ENCODE peak calls at places on chromosomes 6 and 20, in ten cellular contexts. J is MCF 10A, S is body of pancreas, G is fibroblast of villous mesenchyme, X is HFFc6, V is neural crest cell, B is uterus, T is GM06990, Z is GM13976, A is lower lobe of right lung. I is an unnamed sample.

GRCh38 chr20:31722388-31723281 is at the start of gene BCL2L1:
- DNase-seq in J (peak; percentile 88), S (peak; percentile 90), G (peak; percentile 90), X (peak; percentile 82), V (peak; percentile 80), B (peak; percentile 81), T (peak; percentile 79), Z (peak; percentile 66), A (peak; percentile 92), I (peak; percentile 57)

GRCh38 chr6:73665686-73666319 is 12.0 kb upstream of the SLC17A5 start:
- DNase-seq in J (no peak), S (no peak), G (no peak), X (no peak), V (no peak), B (no peak), T (peak; percentile 28), Z (no peak), A (no peak), I (no peak)

GRCh38 chr6:163806761-163807499 is 392.4 kb downstream of the QKI start:
- DNase-seq in J (no peak), S (no peak), G (peak; percentile 5), X (no peak), V (no peak), B (no peak), T (no peak), Z (no peak), A (no peak), I (no peak)

GRCh38 chr20:63029358-63030121 is 22.8 kb upstream of the BHLHE23 start:
- DNase-seq in J (peak; percentile 7), S (no peak), G (no peak), X (no peak), V (no peak), B (no peak), T (no peak), Z (no peak), A (peak; percentile 39), I (no peak)

GRCh38 chr20:15196580-15197255 is 859.3 kb upstream of the FLRT3 start:
- DNase-seq in J (no peak), S (no peak), G (no peak), X (no peak), V (no peak), B (no peak), T (peak; percentile 15), Z (peak; percentile 6), A (no peak), I (no peak)

GRCh38 chr6:30357678-30358339 is 12.9 kb downstream of the RPP21 start:
- DNase-seq in J (peak; percentile 58), S (peak; percentile 64), G (peak; percentile 82), X (peak; percentile 51), V (peak; percentile 51), B (peak; percentile 61), T (peak; percentile 12), Z (peak; percentile 79), A (no peak), I (peak; percentile 26)

GRCh38 chr6:83062225-83062624 is 3.4 kb downstream of the UBE3D start:
- DNase-seq in J (no peak), S (no peak), G (no peak), X (peak; percentile 43), V (no peak), B (no peak), T (no peak), Z (no peak), A (no peak), I (no peak)

GRCh38 chr20:19313342-19314069 is 101.1 kb downstream of the SLC24A3 start:
- DNase-seq in J (no peak), S (no peak), G (no peak), X (no peak), V (no peak), B (no peak), T (no peak), Z (no peak), A (no peak), I (no peak)

GRCh38 chr6:130033999-130034814 is 15.8 kb downstream of the L3MBTL3 start:
- DNase-seq in J (peak; percentile 52), S (no peak), G (peak; percentile 94), X (peak; percentile 64), V (no peak), B (peak; percentile 41), T (no peak), Z (no peak), A (no peak), I (no peak)

GRCh38 chr6:130034815-130035146 is 16.4 kb downstream of the L3MBTL3 start:
- DNase-seq in J (no peak), S (no peak), G (no peak), X (no peak), V (no peak), B (no peak), T (no peak), Z (no peak), A (no peak), I (no peak)

GRCh38 chr6:130035211-130035610 is 16.8 kb downstream of the L3MBTL3 start:
- DNase-seq in J (no peak), S (no peak), G (peak; percentile 11), X (no peak), V (no peak), B (no peak), T (no peak), Z (no peak), A (no peak), I (no peak)

GRCh38 chr6:130041594-130041993 is 23.2 kb downstream of the L3MBTL3 start:
- DNase-seq in J (no peak), S (no peak), G (no peak), X (no peak), V (no peak), B (no peak), T (no peak), Z (no peak), A (no peak), I (no peak)

DNA sequence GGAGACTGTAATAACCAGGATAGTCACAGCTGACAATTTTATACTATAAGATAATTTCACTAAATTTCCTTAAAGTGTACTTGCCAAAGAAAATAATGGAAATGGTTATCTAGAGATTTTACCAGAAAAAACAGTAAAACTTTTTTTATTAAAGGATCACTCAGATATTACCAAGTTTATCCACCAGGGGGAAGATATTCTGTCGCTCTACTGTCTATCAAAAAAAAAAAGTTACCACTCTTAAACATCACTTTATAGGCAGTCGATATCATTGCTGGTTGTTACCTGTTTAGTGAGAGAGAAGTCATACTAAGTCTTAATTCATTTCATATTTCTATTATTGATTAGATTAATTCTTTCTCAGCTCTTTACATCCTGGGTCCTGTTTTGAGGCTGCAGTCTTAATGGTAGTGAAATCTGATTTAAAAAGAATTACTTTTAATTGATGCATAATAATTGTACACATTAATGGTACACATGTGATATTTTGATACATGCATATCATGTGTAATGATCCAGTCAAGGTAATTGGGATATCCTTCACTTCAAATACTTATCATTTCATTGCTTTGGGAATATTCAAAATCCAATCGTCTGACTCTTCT is 18.9 kb downstream of the L3MBTL3 start:
- DNase-seq in J (peak; percentile 28), S (no peak), G (no peak), X (no peak), V (no peak), B (no peak), T (no peak), Z (no peak), A (no peak), I (no peak)
- TF ChIP-seq CTCF in J (peak; percentile 47), S (peak; percentile 22), G (peak; percentile 58), X (peak; percentile 87), V (peak; percentile 70), B (peak; percentile 29), T (peak; percentile 45), Z (no peak), A (peak; percentile 45), I (peak; percentile 67)

DNA sequence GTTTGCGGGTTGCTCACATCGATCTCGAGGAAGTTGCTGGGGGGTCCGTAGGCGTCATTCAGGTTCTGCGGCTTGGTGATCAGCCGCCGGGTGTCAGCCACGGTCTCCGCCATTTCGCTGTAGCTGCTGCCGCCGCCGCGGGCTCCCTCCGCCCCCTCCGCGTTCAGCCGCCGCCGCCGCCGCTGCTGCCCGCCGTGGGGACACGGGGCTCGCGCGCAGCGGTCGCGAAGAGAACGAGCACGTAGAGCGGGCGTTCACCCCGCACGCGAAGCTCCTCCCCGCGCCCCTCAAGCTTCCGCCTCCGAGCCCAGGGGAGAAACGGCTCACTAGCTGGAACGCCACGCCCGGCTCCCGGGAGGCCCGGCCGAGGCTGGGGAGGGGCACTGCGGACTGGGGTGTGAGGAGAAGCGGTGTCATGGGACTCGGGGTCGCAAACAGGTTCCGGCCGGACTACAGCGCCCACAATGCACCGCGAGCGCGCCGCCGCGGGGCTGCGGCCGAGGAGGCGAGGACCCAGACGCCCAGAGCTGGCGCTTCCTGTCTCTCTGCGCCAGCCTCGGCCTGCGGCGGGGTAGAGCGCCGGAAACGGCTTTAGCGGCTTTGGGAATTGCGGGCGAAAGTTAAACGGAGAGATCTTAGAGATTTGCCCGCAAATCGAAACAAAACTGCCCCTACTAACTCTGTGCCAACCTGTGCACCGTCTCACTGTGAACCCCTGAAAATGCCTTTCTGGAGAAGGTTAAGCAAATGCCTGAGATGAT is at the start of gene SNX3:
- DNase-seq in J (peak; percentile 96), S (peak; percentile 94), G (peak; percentile 98), X (peak; percentile 97), V (peak; percentile 89), B (peak; percentile 95), T (peak; percentile 100), Z (peak; percentile 96), A (peak; percentile 97), I (peak; percentile 91)
- TF ChIP-seq CTCF in J (no peak), S (peak; percentile 22), G (no peak), X (no peak), V (no peak), B (no peak), T (peak; percentile 8), Z (no peak), A (no peak), I (no peak)

GRCh38 chr20:44803383-44803941 is 6.9 kb downstream of the RIMS4 start:
- DNase-seq in J (no peak), S (no peak), G (no peak), X (no peak), V (no peak), B (no peak), T (no peak), Z (no peak), A (no peak), I (no peak)

GRCh38 chr20:44802702-44803101 is 7.6 kb downstream of the RIMS4 start:
- DNase-seq in J (no peak), S (no peak), G (no peak), X (no peak), V (no peak), B (no peak), T (no peak), Z (no peak), A (no peak), I (no peak)

GRCh38 chr20:44796758-44797457 is 13.4 kb downstream of the RIMS4 start:
- DNase-seq in J (no peak), S (no peak), G (no peak), X (no peak), V (no peak), B (no peak), T (no peak), Z (no peak), A (no peak), I (no peak)

GRCh38 chr20:44799691-44800090 is 10.7 kb downstream of the RIMS4 start:
- DNase-seq in J (no peak), S (no peak), G (no peak), X (no peak), V (no peak), B (no peak), T (no peak), Z (no peak), A (no peak), I (no peak)

DNA sequence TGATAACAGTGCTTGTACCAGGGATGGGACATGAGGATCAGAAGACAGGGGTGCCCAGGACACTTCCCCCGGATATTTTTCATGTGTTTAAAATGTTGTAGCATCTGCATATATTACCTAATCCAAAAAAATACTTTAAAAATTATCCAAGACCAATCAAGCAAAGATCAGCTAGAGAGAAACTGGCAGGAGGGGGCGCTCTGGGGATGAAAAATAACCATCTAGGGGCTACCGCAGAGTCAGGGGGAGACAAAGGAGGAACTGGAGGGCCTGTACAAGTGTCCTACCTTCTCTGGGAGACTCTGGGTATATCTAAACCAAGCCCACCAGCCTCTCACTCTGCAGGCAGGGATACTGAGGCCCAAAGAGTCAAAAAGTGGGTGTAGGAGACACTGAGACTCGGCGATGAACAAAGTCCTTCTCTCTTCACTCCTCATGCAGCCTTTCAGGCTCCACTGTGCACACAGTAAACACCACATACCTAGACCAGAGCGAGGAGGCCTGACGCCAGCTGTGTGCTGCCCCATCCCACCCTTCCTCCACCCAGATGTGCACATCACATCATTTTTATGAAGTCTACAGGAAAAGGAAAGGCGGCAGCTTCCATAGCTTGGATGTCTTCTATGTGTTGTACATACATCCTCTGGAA is 9.8 kb downstream of the RIMS4 start:
- DNase-seq in J (peak; percentile 20), S (peak; percentile 10), G (peak; percentile 4), X (no peak), V (peak; percentile 29), B (no peak), T (no peak), Z (no peak), A (no peak), I (no peak)
- TF ChIP-seq CTCF in J (peak; percentile 23), S (no peak), G (peak; percentile 36), X (peak; percentile 43), V (no peak), B (no peak), T (peak; percentile 45), Z (no peak), A (peak; percentile 11), I (no peak)

GRCh38 chr20:21508230-21509078 is 5.4 kb downstream of the NKX2-2 start:
- DNase-seq in J (no peak), S (no peak), G (no peak), X (no peak), V (no peak), B (no peak), T (no peak), Z (peak; percentile 21), A (no peak), I (no peak)

GRCh38 chr20:21510414-21510971 is 3.4 kb downstream of the NKX2-2 start:
- DNase-seq in J (no peak), S (no peak), G (no peak), X (no peak), V (no peak), B (no peak), T (no peak), Z (peak; percentile 51), A (peak; percentile 43), I (no peak)

GRCh38 chr20:21510995-21511394 is 2.9 kb downstream of the NKX2-2 start:
- DNase-seq in J (no peak), S (no peak), G (no peak), X (no peak), V (no peak), B (no peak), T (no peak), Z (peak; percentile 29), A (no peak), I (no peak)

GRCh38 chr20:21509079-21509596 is 4.7 kb downstream of the NKX2-2 start:
- DNase-seq in J (no peak), S (no peak), G (no peak), X (no peak), V (no peak), B (no peak), T (no peak), Z (peak; percentile 18), A (no peak), I (no peak)

DNA sequence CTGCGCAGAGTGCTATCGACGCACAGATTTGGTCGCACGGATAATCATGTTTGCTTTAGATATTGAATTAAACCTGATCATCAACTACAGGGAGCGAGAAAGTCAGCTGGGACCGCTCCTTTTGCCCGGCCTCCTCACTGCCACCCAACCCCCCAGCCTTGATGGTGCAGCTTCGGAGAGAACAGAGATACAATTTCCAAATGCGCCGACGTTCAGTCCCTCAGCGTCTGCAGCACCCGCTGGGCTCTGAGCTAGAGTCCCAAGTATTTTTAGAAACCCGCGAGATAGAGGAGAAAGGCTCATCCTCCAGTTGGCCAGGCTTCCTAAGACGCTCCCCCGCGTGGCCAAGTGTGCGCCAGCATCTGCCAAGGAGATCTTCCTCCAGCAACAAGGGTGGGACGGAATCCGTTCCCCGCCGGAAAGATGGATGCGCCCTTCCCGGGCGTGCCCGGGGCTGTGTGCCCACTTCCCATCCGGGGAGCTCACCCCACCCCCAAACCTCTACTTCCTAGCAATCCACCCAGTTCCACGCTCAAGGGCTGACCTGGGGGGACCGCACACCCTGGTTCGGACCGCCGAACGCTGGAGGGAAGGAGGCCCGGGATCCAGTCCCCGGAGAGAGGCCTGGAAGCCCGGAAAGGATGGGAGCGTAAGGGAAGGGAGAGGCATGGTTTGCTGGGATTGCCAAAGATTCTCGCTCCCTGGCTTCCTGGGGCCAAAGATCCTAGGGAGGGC is 4.1 kb downstream of the NKX2-2 start:
- DNase-seq in J (no peak), S (no peak), G (peak; percentile 14), X (peak; percentile 66), V (no peak), B (no peak), T (no peak), Z (peak; percentile 35), A (peak; percentile 37), I (no peak)
- TF ChIP-seq CTCF in J (no peak), S (no peak), G (peak; percentile 7), X (peak; percentile 69), V (peak; percentile 17), B (no peak), T (no peak), Z (no peak), A (no peak), I (no peak)

I was measured in natural killer cell.